ENCODE peak calls at places on chromosomes 7 and 10, in four cellular contexts. One of them, this sample, is unnamed.

GRCh38 chr7:55360486-55360885 is 4.7 kb upstream of the LANCL2 start:
- DNase-seq in astrocyte of the hippocampus: no peak
- DNase-seq in GM12865: no peak
- DNase-seq in SJSA1: no peak
- DNase-seq in this sample: no peak

GRCh38 chr10:61761825-61762217 is 99.1 kb downstream of the CABCOCO1 start:
- DNase-seq in astrocyte of the hippocampus: no peak
- DNase-seq in GM12865: no peak
- DNase-seq in SJSA1: no peak
- DNase-seq in this sample: no peak

GRCh38 chr7:69739182-69739581 is 140.9 kb downstream of the AUTS2 start:
- DNase-seq in astrocyte of the hippocampus: peak; percentile 39
- DNase-seq in GM12865: peak; percentile 92
- DNase-seq in SJSA1: no peak
- DNase-seq in this sample: no peak

GRCh38 chr7:152395115-152395514 is 40.7 kb downstream of the KMT2C start:
- DNase-seq in astrocyte of the hippocampus: peak; percentile 25
- DNase-seq in GM12865: no peak
- DNase-seq in SJSA1: peak; percentile 78
- DNase-seq in this sample: no peak

GRCh38 chr10:51659344-51659743 is 40.1 kb downstream of the CSTF2T start:
- DNase-seq in astrocyte of the hippocampus: no peak
- DNase-seq in GM12865: no peak
- DNase-seq in SJSA1: no peak
- DNase-seq in this sample: no peak

GRCh38 chr7:105010538-105011523 is 3.2 kb upstream of the KMT2E start:
- DNase-seq in astrocyte of the hippocampus: peak; percentile 43
- DNase-seq in GM12865: peak; percentile 51
- DNase-seq in SJSA1: no peak
- DNase-seq in this sample: no peak

GRCh38 chr10:132338876-132339275 is 6.9 kb downstream of the LRRC27 start:
- DNase-seq in astrocyte of the hippocampus: no peak
- DNase-seq in GM12865: no peak
- DNase-seq in SJSA1: no peak
- DNase-seq in this sample: no peak

GRCh38 chr7:55517191-55517633 is 55.1 kb downstream of the VOPP1 start:
- DNase-seq in astrocyte of the hippocampus: no peak
- DNase-seq in GM12865: peak; percentile 88
- DNase-seq in SJSA1: no peak
- DNase-seq in this sample: no peak

GRCh38 chr7:30652951-30653641 is 29.2 kb downstream of the CRHR2 start:
- DNase-seq in astrocyte of the hippocampus: no peak
- DNase-seq in GM12865: no peak
- DNase-seq in SJSA1: peak; percentile 36
- DNase-seq in this sample: no peak

This sample was measured in gastrocnemius medialis.